ENCODE peak calls at places on chromosomes 16 and 17, in nine cellular contexts. B is Daoy; M is glutamatergic neuron; V is astrocyte of the hippocampus; T is GM12865; U is T1000; A is T-helper 1 cell; H is stimulated activated CD8-positive, alpha-beta memory T cell treated with anti-CD3 and anti-CD28 coated beads, Interleukin-4, amount 100 ng/mL, for 1 hour; Q is stomach. E is an unnamed sample.

GRCh38 chr17:39668141-39668924 is at the start of gene PNMT:
- DNase-seq in A (peak), B (peak), H (no peak), V (peak), Q (peak), T (peak), M (peak), U (no peak), E (peak)

GRCh38 chr16:57383276-57384247 is 11.3 kb downstream of the CX3CL1 start:
- DNase-seq in Q (no peak), H (no peak), U (no peak), B (peak), M (no peak), V (peak), T (no peak), A (no peak), E (no peak)

GRCh38 chr17:58365185-58365979 is 13.4 kb upstream of the SUPT4H1 start:
- DNase-seq in Q (no peak), M (no peak), T (no peak), V (no peak), A (no peak), B (no peak), H (no peak), U (no peak), E (no peak)

GRCh38 chr16:4273858-4274291 is 1.1 kb upstream of the TFAP4 start:
- DNase-seq in B (peak), U (no peak), T (peak), M (peak), Q (peak), H (no peak), V (peak), A (peak), E (peak)

GRCh38 chr16:87945351-87946042 is 5.7 kb upstream of the BANP start:
- DNase-seq in T (no peak), B (peak), V (peak), H (no peak), A (no peak), M (peak), U (no peak), Q (peak), E (no peak)

GRCh38 chr17:66920965-66921364 is 43.5 kb upstream of the CACNG4 start:
- DNase-seq in V (no peak), M (no peak), Q (no peak), U (no peak), T (no peak), B (no peak), H (no peak), A (no peak), E (no peak)

GRCh38 chr17:81386141-81386645 is 9.1 kb upstream of the BAHCC1 start:
- DNase-seq in Q (no peak), H (no peak), V (peak), M (no peak), B (no peak), T (no peak), U (no peak), A (no peak), E (no peak)

GRCh38 chr17:75544250-75544649 is 18.8 kb downstream of the LLGL2 start:
- DNase-seq in T (no peak), A (no peak), U (no peak), V (no peak), B (no peak), M (no peak), Q (no peak), H (no peak), E (no peak)

GRCh38 chr17:13337864-13338371 is 263.8 kb downstream of the HS3ST3A1 start:
- DNase-seq in V (peak), H (no peak), U (peak), Q (no peak), T (peak), B (peak), A (no peak), M (no peak), E (peak)

GRCh38 chr16:28623172-28623711 is 13.4 kb upstream of the SULT1A1 start:
- DNase-seq in B (no peak), A (peak), M (no peak), Q (peak), H (no peak), V (peak), U (no peak), T (peak), E (no peak)

GRCh38 chr16:67326472-67327309 is at the start of the genes KCTD19 and LRRC36:
- DNase-seq in H (peak), B (peak), V (peak), M (peak), A (peak), T (peak), Q (peak), U (peak), E (peak)

GRCh38 chr17:76683011-76683755 is 27.6 kb downstream of the MXRA7 start:
- DNase-seq in M (peak), U (no peak), V (no peak), T (no peak), A (no peak), H (no peak), B (no peak), Q (no peak), E (no peak)

GRCh38 chr17:7737601-7738000 is 20.1 kb downstream of the DNAH2 start:
- DNase-seq in U (no peak), T (no peak), M (no peak), H (no peak), A (no peak), V (no peak), Q (no peak), B (no peak), E (no peak)

GRCh38 chr16:57571098-57571497 is 28.7 kb downstream of the ADGRG5 start:
- DNase-seq in T (no peak), B (no peak), M (no peak), U (no peak), V (no peak), H (no peak), Q (no peak), A (no peak), E (no peak)

GRCh38 chr17:35423761-35424160 is 8.5 kb downstream of the SLFN12 start:
- DNase-seq in U (no peak), B (peak), A (no peak), Q (no peak), V (peak), H (no peak), M (no peak), T (no peak), E (no peak)

GRCh38 chr17:27326585-27326984 is 32.7 kb downstream of the WSB1 start:
- DNase-seq in Q (no peak), V (no peak), M (no peak), H (no peak), A (no peak), B (no peak), T (no peak), U (no peak), E (no peak)

GRCh38 chr16:50244504-50245416 is 21.6 kb upstream of the ADCY7 start:
- DNase-seq in V (no peak), B (no peak), H (no peak), T (no peak), M (no peak), Q (no peak), A (no peak), U (no peak), E (no peak)

GRCh38 chr17:82926081-82926480 is 86.3 kb upstream of the ZNF750 start:
- DNase-seq in B (no peak), T (no peak), H (no peak), U (no peak), Q (no peak), M (no peak), V (no peak), A (no peak), E (no peak)

GRCh38 chr16:74667215-74667765 is 613 bp upstream of the RFWD3 start:
- DNase-seq in B (peak), A (peak), U (no peak), H (no peak), M (peak), T (peak), V (peak), Q (peak), E (peak)

GRCh38 chr16:85162478-85163277 is 50.4 kb upstream of the CIBAR2 start:
- DNase-seq in M (peak), T (no peak), U (no peak), H (no peak), Q (no peak), B (peak), A (no peak), V (peak), E (no peak)

GRCh38 chr17:42287305-42288077 is 807 bp upstream of the STAT5A start:
- DNase-seq in T (peak), M (no peak), B (peak), H (no peak), V (no peak), Q (peak), A (peak), U (no peak), E (no peak)

GRCh38 chr17:50076591-50077235 is 18.4 kb upstream of the PDK2 start:
- DNase-seq in V (no peak), B (no peak), U (no peak), M (peak), H (no peak), Q (no peak), A (no peak), T (no peak), E (no peak)

GRCh38 chr17:1515640-1516402 is 591 bp downstream of the INPP5K start:
- DNase-seq in B (peak), T (peak), M (no peak), Q (peak), A (peak), V (peak), H (peak), U (peak), E (peak)

GRCh38 chr16:83574388-83574787 is 233.4 kb upstream of the HSBP1 start:
- DNase-seq in B (peak), H (no peak), U (peak), Q (no peak), A (no peak), M (no peak), V (peak), T (no peak), E (no peak)

GRCh38 chr17:63696381-63696961 is 3.5 kb downstream of the LIMD2 start:
- DNase-seq in A (no peak), T (peak), M (no peak), V (peak), Q (peak), U (no peak), H (no peak), B (peak), E (peak)

GRCh38 chr17:48239603-48239995 is 132.0 kb downstream of the SNX11 start:
- DNase-seq in Q (no peak), H (no peak), T (no peak), A (no peak), B (no peak), V (no peak), M (no peak), U (no peak), E (no peak)

GRCh38 chr17:59365383-59365981 is 34.0 kb downstream of the YPEL2 start:
- DNase-seq in T (peak), M (peak), B (no peak), U (no peak), A (no peak), H (no peak), V (no peak), Q (no peak), E (no peak)

GRCh38 chr17:30590086-30590485 is 112.9 kb downstream of the GOSR1 start:
- DNase-seq in M (no peak), A (no peak), U (no peak), B (no peak), Q (no peak), T (no peak), V (no peak), H (no peak), E (no peak)

GRCh38 chr16:46962629-46963028 is 10.8 kb downstream of the DNAJA2 start:
- DNase-seq in M (no peak), Q (no peak), T (no peak), B (no peak), V (no peak), U (no peak), A (no peak), H (no peak), E (no peak)

E was measured in endothelial cell.